ENCODE peak calls at places on chromosomes 6 and 20, in five cellular contexts. D is A549, L is cardiac fibroblast, G is heart left ventricle, B is choroid plexus epithelial cell. J is an unnamed sample.
A peak's percentile ranks its signal among the peaks of the same experiment; 100 is the strongest.

GRCh38 chr6:147514831-147515230 is 6.3 kb downstream of the SAMD5 start:
- DNase-seq in D (no peak), L (no peak), G (no peak), B (no peak), J (no peak)

GRCh38 chr6:39707962-39708683 is 17.1 kb downstream of the KIF6 start:
- DNase-seq in D (no peak), L (no peak), G (no peak), B (no peak), J (no peak)

GRCh38 chr6:152459245-152459644 is 177.9 kb downstream of the SYNE1 start:
- DNase-seq in D (no peak), L (no peak), G (no peak), B (no peak), J (no peak)

GRCh38 chr6:102907181-102907580 is 1513.7 kb downstream of the GRIK2 start:
- DNase-seq in D (no peak), L (no peak), G (no peak), B (no peak), J (no peak)

GRCh38 chr20:46705378-46705729 is 4.1 kb upstream of the SLC2A10 start:
- DNase-seq in D (no peak), L (peak; percentile 30), G (no peak), B (peak; percentile 30), J (no peak)

GRCh38 chr6:122838060-122838780 is 49.2 kb downstream of the SMPDL3A start:
- DNase-seq in D (peak; percentile 10), L (peak; percentile 45), G (no peak), B (peak; percentile 63), J (no peak)

GRCh38 chr6:159510141-159510540 is 182.9 kb downstream of the SOD2 start:
- DNase-seq in D (no peak), L (no peak), G (no peak), B (no peak), J (no peak)

GRCh38 chr20:38304845-38305447 is 990 bp downstream of the BPI start:
- DNase-seq in D (peak; percentile 50), L (peak; percentile 54), G (no peak), B (peak; percentile 71), J (no peak)

GRCh38 chr20:49340161-49340966 is 62.5 kb upstream of the ZNFX1 start:
- DNase-seq in D (no peak), L (no peak), G (no peak), B (no peak), J (no peak)

GRCh38 chr20:61434361-61434781 is 182.3 kb downstream of the CDH4 start:
- DNase-seq in D (no peak), L (no peak), G (no peak), B (peak; percentile 18), J (no peak)

GRCh38 chr6:163404825-163405265 is 9.7 kb upstream of the QKI start:
- DNase-seq in D (no peak), L (peak; percentile 87), G (no peak), B (peak; percentile 74), J (no peak)

GRCh38 chr6:34792605-34793500 is 970 bp downstream of the BLTP3A start:
- DNase-seq in D (peak; percentile 32), L (peak; percentile 64), G (no peak), B (peak; percentile 69), J (no peak)

GRCh38 chr6:17635568-17635967 is 35.5 kb downstream of the FAM8A1 start:
- DNase-seq in D (no peak), L (no peak), G (no peak), B (no peak), J (no peak)

GRCh38 chr6:75144396-75144795 is 61.5 kb downstream of the COL12A1 start:
- DNase-seq in D (no peak), L (no peak), G (no peak), B (no peak), J (no peak)

GRCh38 chr6:134358320-134358719 is 40.4 kb upstream of the SGK1 start:
- DNase-seq in D (no peak), L (peak; percentile 99), G (no peak), B (peak; percentile 89), J (no peak)

GRCh38 chr20:8385247-8385646 is 253.2 kb downstream of the PLCB1 start:
- DNase-seq in D (no peak), L (peak; percentile 52), G (peak; percentile 58), B (peak; percentile 66), J (no peak)

GRCh38 chr20:40763646-40764295 is 74.7 kb upstream of the MAFB start:
- DNase-seq in D (no peak), L (no peak), G (no peak), B (no peak), J (no peak)

GRCh38 chr6:45568626-45569025 is 190.9 kb upstream of the SUPT3H start:
- DNase-seq in D (no peak), L (no peak), G (no peak), B (no peak), J (no peak)

GRCh38 chr6:150403458-150404245 is 34.8 kb downstream of the IYD start:
- DNase-seq in D (no peak), L (peak; percentile 98), G (no peak), B (peak; percentile 97), J (no peak)

GRCh38 chr6:157813757-157814455 is 9.1 kb upstream of the SNX9 start:
- DNase-seq in D (no peak), L (peak; percentile 95), G (no peak), B (peak; percentile 54), J (no peak)

GRCh38 chr6:83474309-83474708 is 38.0 kb upstream of the PRSS35 start:
- DNase-seq in D (no peak), L (peak; percentile 37), G (no peak), B (peak; percentile 56), J (no peak)

GRCh38 chr6:71585472-71585871 is 296.9 kb downstream of the OGFRL1 start:
- DNase-seq in D (no peak), L (no peak), G (peak; percentile 48), B (no peak), J (no peak)

GRCh38 chr6:167108278-167108677 is 14.6 kb upstream of the CCR6 start:
- DNase-seq in D (no peak), L (no peak), G (no peak), B (no peak), J (no peak)

GRCh38 chr20:64156136-64156885 is 7.9 kb upstream of the MYT1 start:
- DNase-seq in D (no peak), L (no peak), G (no peak), B (peak; percentile 8), J (no peak)

GRCh38 chr6:160139420-160139851 is 17.8 kb downstream of the SLC22A1 start:
- DNase-seq in D (peak; percentile 65), L (peak; percentile 87), G (no peak), B (peak; percentile 92), J (no peak)

GRCh38 chr20:37564388-37565133 is 36.9 kb upstream of the BLCAP start:
- DNase-seq in D (peak; percentile 46), L (peak; percentile 26), G (peak; percentile 69), B (peak; percentile 31), J (peak; percentile 67)

GRCh38 chr6:27864906-27865883 is 47.0 kb downstream of the OR2B2 start:
- DNase-seq in D (peak; percentile 78), L (peak; percentile 98), G (peak; percentile 72), B (peak; percentile 99), J (peak; percentile 40)

GRCh38 chr20:35284267-35284991 is at the start of gene EIF6:
- DNase-seq in D (peak; percentile 90), L (peak; percentile 91), G (peak; percentile 90), B (peak; percentile 88), J (peak; percentile 75)

GRCh38 chr6:143060806-143061596 is at the start of gene AIG1:
- DNase-seq in D (peak; percentile 43), L (no peak), G (peak; percentile 86), B (no peak), J (peak; percentile 53)

GRCh38 chr6:161961796-161962195 is 687.9 kb upstream of the AGPAT4 start:
- DNase-seq in D (no peak), L (no peak), G (no peak), B (peak; percentile 7), J (no peak)

GRCh38 chr20:48194026-48194425 is 408.7 kb upstream of the SULF2 start:
- DNase-seq in D (no peak), L (no peak), G (no peak), B (no peak), J (no peak)

GRCh38 chr6:74044417-74045096 is 348.6 kb downstream of the CD109 start:
- DNase-seq in D (peak; percentile 8), L (peak; percentile 49), G (no peak), B (peak; percentile 53), J (no peak)

GRCh38 chr6:154301086-154301625 is 55.4 kb downstream of the IPCEF1 start:
- DNase-seq in D (no peak), L (no peak), G (no peak), B (no peak), J (no peak)

GRCh38 chr6:146892613-146893401 is 294.0 kb downstream of the ADGB start:
- DNase-seq in D (no peak), L (peak; percentile 70), G (no peak), B (peak; percentile 93), J (no peak)

GRCh38 chr20:19885981-19886665 is 128.1 kb downstream of the RIN2 start:
- DNase-seq in D (peak; percentile 62), L (peak; percentile 45), G (peak; percentile 77), B (no peak), J (no peak)

GRCh38 chr6:148769304-148769968 is 22.6 kb downstream of the UST start:
- DNase-seq in D (no peak), L (no peak), G (no peak), B (no peak), J (no peak)

GRCh38 chr6:46366190-46366900 is 124.9 kb downstream of the RCAN2 start:
- DNase-seq in D (no peak), L (no peak), G (no peak), B (no peak), J (no peak)

GRCh38 chr6:130020892-130021483 is 2.6 kb downstream of the L3MBTL3 start:
- DNase-seq in D (peak; percentile 28), L (peak; percentile 95), G (peak; percentile 72), B (peak; percentile 97), J (peak; percentile 48)

GRCh38 chr20:45968801-45969711 is 2.9 kb downstream of the ZNF335 start:
- DNase-seq in D (no peak), L (no peak), G (peak; percentile 4), B (peak; percentile 80), J (no peak)

DNA sequence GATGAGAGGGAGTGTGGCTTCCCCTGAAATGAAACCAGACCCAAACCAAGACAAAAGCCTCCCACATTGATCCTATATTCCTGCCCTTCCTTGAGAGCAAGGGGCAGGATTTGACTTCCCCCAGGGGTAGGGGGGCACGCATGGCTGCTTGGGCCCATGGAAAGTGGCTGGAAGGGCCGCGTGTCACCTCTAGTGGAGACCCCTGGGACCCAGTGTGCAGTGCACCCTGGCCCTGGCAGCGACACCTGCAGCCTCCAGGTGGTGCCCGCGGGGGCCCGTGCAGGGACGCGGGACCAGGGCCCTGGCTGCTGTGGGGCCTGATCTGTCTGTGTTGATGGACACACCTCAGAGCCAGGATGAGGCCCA is 18.0 kb upstream of the SLCO4A1 start:
- DNase-seq in D (no peak), L (no peak), G (peak; percentile 72), B (no peak), J (no peak)
- TF ChIP-seq CTCF in D (no peak), L (no peak), G (no peak), B (no peak), J (no peak)

GRCh38 chr20:58623579-58624473 is 27.3 kb upstream of the STX16 start:
- DNase-seq in D (peak; percentile 94), L (peak; percentile 89), G (peak; percentile 79), B (peak; percentile 97), J (no peak)
- TF ChIP-seq CTCF in D (no peak), L (no peak), G (no peak), B (no peak), J (no peak)

GRCh38 chr6:109527989-109528388 is 45.0 kb upstream of the ZBTB24 start:
- DNase-seq in D (peak; percentile 10), L (peak; percentile 17), G (no peak), B (peak; percentile 39), J (no peak)
- TF ChIP-seq CTCF in D (no peak), L (no peak), G (no peak), B (peak; percentile 41), J (peak; percentile 52)

GRCh38 chr20:33865761-33866160 is 54.6 kb downstream of the CHMP4B start:
- DNase-seq in D (no peak), L (no peak), G (no peak), B (no peak), J (no peak)
- TF ChIP-seq CTCF in D (no peak), L (no peak), G (no peak), B (no peak), J (no peak)

J was measured in progenitor cell of endocrine pancreas.